ENCODE peak calls at places on chromosomes 11 and 22, in four cellular contexts. K is HCT116, C is H1, D is K562. A is an unnamed sample.

GRCh38 chr11:67102664-67103063 is 16.4 kb upstream of the KDM2A start:
- DNase-seq in D (no peak), K (no peak), C (no peak), A (no peak)

GRCh38 chr11:1927151-1928037 is 7.9 kb downstream of the TNNT3 start:
- DNase-seq in C (no peak), K (no peak), D (no peak), A (no peak)

GRCh38 chr11:103035656-103036434 is 56.1 kb downstream of the DCUN1D5 start:
- DNase-seq in K (peak), C (no peak), D (peak), A (peak)

GRCh38 chr11:122478986-122479385 is 176.5 kb upstream of the UBASH3B start:
- DNase-seq in C (no peak), K (no peak), D (no peak), A (no peak)

GRCh38 chr11:892106-892505 is 18.5 kb downstream of the CHID1 start:
- DNase-seq in C (no peak), D (no peak), K (no peak), A (no peak)

GRCh38 chr11:79931692-79932091 is 490.9 kb upstream of the TENM4 start:
- DNase-seq in D (no peak), C (no peak), K (no peak), A (no peak)

GRCh38 chr11:76234704-76235232 is 28.5 kb upstream of the WNT11 start:
- DNase-seq in D (no peak), C (no peak), K (no peak), A (no peak)

GRCh38 chr11:112182867-112183266 is 7.6 kb downstream of the BCO2 start:
- DNase-seq in K (no peak), D (no peak), C (no peak), A (no peak)

GRCh38 chr11:65133724-65134123 is 595 bp downstream of the SYVN1 start:
- DNase-seq in C (no peak), K (no peak), D (no peak), A (no peak)

GRCh38 chr11:1922411-1923113 is 3.1 kb downstream of the TNNT3 start:
- DNase-seq in C (no peak), K (no peak), D (no peak), A (no peak)

GRCh38 chr22:34639911-34640310 is 426.0 kb upstream of the ISX start:
- DNase-seq in K (no peak), C (no peak), D (no peak), A (no peak)

GRCh38 chr11:134477486-134477885 is 65.4 kb upstream of the B3GAT1 start:
- DNase-seq in D (no peak), K (no peak), C (no peak), A (no peak)

GRCh38 chr11:129747161-129747560 is 68.5 kb upstream of the TMEM45B start:
- DNase-seq in C (no peak), D (no peak), K (no peak), A (no peak)

GRCh38 chr11:43327987-43328386 is 16.2 kb downstream of the API5 start:
- DNase-seq in D (peak), K (no peak), C (no peak), A (no peak)

DNA sequence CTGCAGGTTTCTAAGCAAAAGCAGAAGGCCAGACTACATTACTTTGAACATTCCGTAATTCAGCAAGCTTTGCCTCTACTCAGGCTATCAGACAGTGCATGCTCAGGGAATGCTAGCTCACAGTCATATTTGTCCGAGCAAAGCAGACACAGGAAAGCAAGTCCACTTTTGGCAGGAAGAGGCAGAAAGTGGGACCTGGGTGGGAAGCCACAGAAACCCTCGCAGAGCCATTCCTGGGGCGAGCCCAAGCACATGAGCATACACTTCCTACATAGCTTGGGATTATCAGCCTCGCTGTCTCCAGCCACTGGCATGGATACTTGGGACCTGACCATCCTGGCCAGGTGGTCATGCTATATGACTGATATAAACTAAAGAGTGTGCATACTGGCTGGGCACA is 113.3 kb downstream of the TRIM29 start:
- DNase-seq in K (no peak), C (no peak), D (no peak), A (no peak)
- TF ChIP-seq JUND in K (no peak), C (no peak), D (no peak), A (no peak)

GRCh38 chr11:27427183-27427980 is 45.2 kb downstream of the LGR4 start:
- DNase-seq in D (no peak), K (no peak), C (no peak), A (no peak)
- TF ChIP-seq JUND in D (no peak), K (no peak), C (no peak), A (no peak)

DNA sequence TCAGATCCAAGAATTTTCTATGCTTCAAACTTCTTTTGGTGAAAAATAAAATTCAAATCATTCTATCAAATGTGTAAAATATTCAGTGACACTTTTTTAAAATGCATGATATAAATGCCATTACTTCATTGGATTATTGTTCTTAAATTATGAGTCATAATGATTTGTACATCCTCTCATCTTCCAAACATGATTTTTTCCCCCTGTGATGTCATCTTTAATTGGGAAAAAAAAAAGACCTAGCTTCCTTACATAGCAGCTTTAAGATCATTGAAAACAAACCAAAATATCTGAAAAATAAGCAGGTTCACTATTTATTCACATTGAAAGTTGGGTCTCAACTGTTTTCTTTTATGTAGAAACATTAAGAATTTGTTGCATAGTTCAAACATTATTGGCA is 1549.4 kb downstream of the LRRC4C start:
- DNase-seq in K (no peak), C (no peak), D (no peak), A (no peak)
- TF ChIP-seq JUND in K (no peak), C (no peak), D (no peak), A (no peak)

DNA sequence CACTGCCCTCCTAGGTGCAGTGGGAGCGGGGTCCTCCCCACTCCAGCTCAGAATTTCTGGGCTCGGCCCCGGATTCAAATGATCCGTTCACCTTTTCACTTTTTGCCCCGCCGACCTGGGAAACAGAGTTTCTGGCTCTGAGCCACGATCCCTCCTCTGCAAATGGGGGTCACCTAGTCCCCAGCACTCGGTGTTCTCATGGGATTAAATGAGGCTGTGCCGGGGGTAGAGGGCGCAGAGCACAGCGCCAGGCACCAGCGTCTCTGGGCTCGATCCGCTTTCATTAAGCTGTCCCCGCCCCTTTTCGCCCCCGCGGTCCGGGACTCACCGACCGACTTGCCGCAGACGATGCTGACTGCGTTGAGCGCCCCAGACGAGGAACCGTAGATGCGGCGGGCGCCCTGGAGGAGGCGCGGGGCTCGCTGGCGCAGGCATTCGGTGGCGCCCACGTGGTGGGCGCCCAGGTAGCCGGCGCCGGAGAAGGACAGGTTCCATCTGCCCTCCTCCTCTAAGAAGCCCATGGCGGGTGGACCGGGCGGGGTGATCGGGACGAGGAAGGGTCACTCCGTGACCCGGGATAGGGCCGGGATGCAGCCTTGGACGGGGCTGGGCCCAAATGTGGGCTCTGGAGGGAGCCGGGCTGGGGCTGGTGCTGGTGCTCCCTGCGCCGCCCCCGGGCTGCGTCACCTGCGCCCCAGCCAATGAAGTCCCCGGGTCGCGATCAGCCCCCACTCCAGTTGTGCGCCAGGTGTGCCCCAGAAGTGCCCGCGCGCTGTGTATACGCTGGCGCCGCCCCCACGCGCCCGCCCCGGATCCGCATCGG is at the start of gene PNPLA5:
- DNase-seq in D (peak), C (no peak), K (no peak), A (no peak)
- TF ChIP-seq JUND in D (no peak), C (no peak), K (no peak), A (no peak)

GRCh38 chr11:47503227-47503626 is 49.7 kb downstream of the CELF1 start:
- DNase-seq in C (no peak), K (no peak), D (no peak), A (no peak)
- TF ChIP-seq JUND in C (no peak), K (no peak), D (no peak), A (no peak)

GRCh38 chr11:69311767-69312385 is 17.9 kb downstream of the MYEOV start:
- DNase-seq in D (no peak), K (no peak), C (no peak), A (no peak)

GRCh38 chr11:69310934-69311766 is 17.2 kb downstream of the MYEOV start:
- DNase-seq in D (no peak), C (no peak), K (no peak), A (no peak)

GRCh38 chr11:69314555-69314954 is 20.6 kb downstream of the MYEOV start:
- DNase-seq in K (no peak), D (no peak), C (no peak), A (no peak)

GRCh38 chr11:69313992-69314391 is 20.0 kb downstream of the MYEOV start:
- DNase-seq in D (no peak), C (no peak), K (no peak), A (no peak)

DNA sequence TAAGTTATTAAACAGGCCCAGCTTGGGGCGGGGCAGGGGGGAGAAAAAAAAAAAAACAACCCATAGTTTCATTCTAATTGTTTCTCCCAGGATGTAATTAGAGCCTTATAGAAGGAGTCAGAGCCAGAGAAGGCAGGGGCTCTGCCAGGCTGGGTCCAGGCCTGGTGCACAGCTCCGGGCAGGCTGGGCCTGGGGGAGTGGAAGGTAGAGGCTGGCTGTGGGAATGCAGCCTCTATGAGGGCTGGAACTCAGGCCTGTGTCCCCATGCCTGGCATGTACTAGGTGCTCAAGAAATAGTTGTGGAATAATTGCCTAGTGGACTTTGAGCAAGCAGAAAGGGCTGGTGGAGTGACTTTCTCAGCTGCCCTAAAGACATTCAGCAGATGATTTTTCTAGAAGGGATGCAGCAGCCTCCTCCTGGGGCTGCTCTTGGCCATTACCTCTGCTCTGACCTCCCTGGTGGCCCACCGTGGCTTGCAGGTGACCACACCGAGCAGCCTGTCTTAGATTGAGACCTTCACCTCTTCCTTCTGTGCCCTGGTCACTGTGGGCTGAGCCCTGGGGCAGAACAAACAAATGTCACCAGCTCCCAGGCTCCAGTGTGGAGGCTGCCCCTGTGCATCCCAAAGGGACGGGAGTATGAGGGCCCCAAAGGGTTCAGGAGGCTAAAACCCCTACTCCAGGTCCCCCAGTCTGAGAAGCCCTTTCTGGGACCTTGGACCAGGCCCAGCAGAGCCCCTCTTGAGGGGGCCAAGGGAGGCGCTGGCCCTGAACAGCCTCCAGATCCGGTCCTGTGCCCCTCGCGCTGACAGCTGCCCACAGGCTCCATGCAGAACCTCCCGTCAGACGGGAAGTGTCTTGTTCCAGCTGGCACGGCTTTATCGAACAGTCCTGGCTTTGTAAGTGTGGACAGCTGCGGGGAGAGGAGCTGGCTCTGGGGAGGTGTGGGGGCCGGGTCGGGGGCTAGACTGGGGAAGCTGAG is 18.8 kb downstream of the MYEOV start:
- DNase-seq in K (no peak), D (no peak), C (no peak), A (no peak)
- TF ChIP-seq JUND in K (no peak), D (no peak), C (no peak), A (no peak)

GRCh38 chr11:116412118-116412889 is 360.5 kb downstream of the BUD13 start:
- DNase-seq in C (no peak), D (no peak), K (no peak), A (no peak)

GRCh38 chr11:116414357-116414756 is 358.4 kb downstream of the BUD13 start:
- DNase-seq in D (no peak), C (no peak), K (no peak), A (no peak)

GRCh38 chr11:116416852-116417251 is 355.9 kb downstream of the BUD13 start:
- DNase-seq in D (no peak), K (no peak), C (no peak), A (no peak)

GRCh38 chr11:116415095-116415494 is 357.7 kb downstream of the BUD13 start:
- DNase-seq in D (no peak), K (no peak), C (no peak), A (no peak)

DNA sequence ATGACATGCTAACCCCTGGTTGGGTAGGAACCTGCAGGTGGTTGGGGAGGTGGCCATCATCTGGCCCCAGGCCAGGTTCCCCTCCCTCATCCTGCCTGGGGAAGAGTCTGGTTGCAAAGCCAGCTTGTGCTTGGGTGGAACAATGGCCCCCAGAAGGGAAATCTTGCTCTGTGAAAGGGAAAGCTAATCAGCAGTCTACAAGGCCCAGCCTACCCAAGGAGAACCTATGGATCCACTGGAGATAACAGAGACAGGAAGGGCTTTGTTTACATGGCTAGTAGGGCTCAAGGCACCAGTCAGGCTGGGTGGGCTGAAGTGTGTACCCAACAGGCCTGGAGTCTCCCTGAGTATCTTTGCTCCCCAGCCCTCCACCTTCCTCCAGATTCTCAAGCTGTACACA is 358.9 kb downstream of the BUD13 start:
- DNase-seq in K (no peak), C (no peak), D (no peak), A (no peak)
- TF ChIP-seq JUND in K (no peak), C (no peak), D (no peak), A (no peak)

DNA sequence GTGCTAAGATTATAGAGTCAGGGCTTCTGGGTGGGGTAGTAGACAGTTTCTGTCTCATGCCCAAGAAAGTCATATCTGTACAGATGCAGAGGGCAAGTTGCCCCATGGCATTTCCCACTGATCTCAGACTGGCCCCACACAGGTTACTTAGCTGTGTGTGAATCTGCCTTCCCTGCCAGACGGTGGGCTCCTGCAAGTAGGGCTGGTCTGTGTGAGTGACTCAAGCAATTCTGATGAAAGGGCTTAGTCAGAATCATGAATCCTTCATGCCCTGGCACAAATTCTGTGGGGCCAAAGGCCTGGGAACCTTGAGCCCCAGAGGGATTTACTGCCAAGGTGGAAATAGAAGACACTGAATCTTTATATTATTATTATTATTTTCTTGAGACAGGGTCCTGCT is 30.4 kb downstream of the USH1C start:
- DNase-seq in C (no peak), K (no peak), D (no peak), A (no peak)
- TF ChIP-seq JUND in C (no peak), K (no peak), D (no peak), A (no peak)

GRCh38 chr11:88692306-88692705 is 354.8 kb upstream of the CTSC start:
- DNase-seq in C (no peak), K (no peak), D (no peak), A (no peak)

GRCh38 chr11:88701816-88702215 is 364.0 kb downstream of the GRM5 start:
- DNase-seq in D (no peak), K (no peak), C (no peak), A (no peak)

GRCh38 chr11:88695701-88696414 is 358.3 kb upstream of the CTSC start:
- DNase-seq in D (no peak), C (no peak), K (no peak), A (no peak)
- TF ChIP-seq JUND in D (no peak), C (no peak), K (no peak), A (no peak)

A was measured in T47D.